ENCODE peak calls at places on chromosomes 7 and 10, in six cellular contexts. J, N, E, A, W and O are unnamed samples.

GRCh38 chr7:5510426-5511045 is 86.9 kb upstream of the TNRC18 start:
- DNase-seq in N (no peak), W (no peak), E (no peak), J (no peak), A (no peak), O (no peak)

GRCh38 chr7:48041665-48041995 is 6.3 kb downstream of the C7orf57 start:
- DNase-seq in J (no peak), A (no peak), E (no peak), W (no peak), N (no peak), O (no peak)

GRCh38 chr7:45394117-45394708 is 180.0 kb upstream of the ADCY1 start:
- DNase-seq in A (no peak), W (no peak), N (no peak), E (peak; percentile 1), J (no peak), O (no peak)

GRCh38 chr7:65254061-65254460 is 119.6 kb upstream of the ZNF92 start:
- DNase-seq in N (no peak), J (no peak), A (no peak), W (no peak), E (no peak), O (no peak)

GRCh38 chr7:116671681-116672595 is at the start of gene MET:
- DNase-seq in E (peak; percentile 86), N (no peak), A (peak; percentile 80), W (peak; percentile 98), J (no peak), O (peak; percentile 11)

GRCh38 chr7:139948167-139948566 is 114.6 kb downstream of the PARP12 start:
- DNase-seq in J (no peak), A (no peak), W (no peak), N (no peak), E (no peak), O (no peak)

GRCh38 chr7:17640730-17641377 is 299.4 kb downstream of the SNX13 start:
- DNase-seq in N (no peak), A (peak; percentile 23), J (peak; percentile 8), W (peak; percentile 76), E (peak; percentile 28), O (no peak)

GRCh38 chr10:60387531-60387930 is 2.1 kb downstream of the ANK3 start:
- DNase-seq in N (no peak), E (no peak), A (no peak), W (no peak), J (no peak), O (no peak)

GRCh38 chr10:78784454-78785414 is 284.0 kb upstream of the ZMIZ1 start:
- DNase-seq in J (no peak), A (no peak), N (no peak), W (no peak), E (no peak), O (no peak)

GRCh38 chr7:76063525-76063924 is 15.6 kb downstream of the MDH2 start:
- DNase-seq in A (no peak), W (no peak), N (no peak), E (peak; percentile 33), J (no peak), O (no peak)

GRCh38 chr7:103658055-103659010 is 212.3 kb upstream of the SLC26A5 start:
- DNase-seq in N (no peak), W (no peak), A (no peak), E (no peak), J (no peak), O (no peak)

GRCh38 chr7:100119701-100120517 is 475 bp downstream of the CNPY4 start:
- DNase-seq in J (peak; percentile 44), A (peak; percentile 86), N (peak; percentile 56), W (peak; percentile 41), E (peak; percentile 83), O (peak; percentile 79)

GRCh38 chr10:77240042-77240619 is 397.5 kb downstream of the KCNMA1 start:
- DNase-seq in A (no peak), J (no peak), E (no peak), W (no peak), N (no peak), O (no peak)

GRCh38 chr7:157475095-157475494 is 138.3 kb downstream of the DNAJB6 start:
- DNase-seq in A (no peak), J (no peak), W (no peak), N (no peak), E (peak; percentile 40), O (no peak)

GRCh38 chr7:24419070-24419469 is 135.1 kb downstream of the NPY start:
- DNase-seq in W (peak; percentile 5), A (no peak), E (peak; percentile 20), J (no peak), N (no peak), O (peak; percentile 10)

GRCh38 chr7:143284591-143285453 is at the start of gene TMEM139:
- DNase-seq in E (peak; percentile 81), W (peak; percentile 77), J (no peak), N (no peak), A (no peak), O (no peak)

GRCh38 chr10:43287056-43288007 is 20.5 kb upstream of the RASGEF1A start:
- DNase-seq in E (no peak), W (no peak), A (no peak), J (no peak), N (peak; percentile 16), O (peak; percentile 37)

GRCh38 chr7:134939136-134939535 is 47.2 kb upstream of the AGBL3 start:
- DNase-seq in A (no peak), J (no peak), E (no peak), N (no peak), W (peak; percentile 95), O (no peak)

GRCh38 chr10:3537518-3537917 is 247.5 kb downstream of the KLF6 start:
- DNase-seq in N (no peak), W (no peak), A (no peak), E (no peak), J (no peak), O (no peak)

GRCh38 chr7:106071356-106071998 is 40.6 kb downstream of the SYPL1 start:
- DNase-seq in J (no peak), E (peak; percentile 45), W (peak; percentile 86), A (peak; percentile 85), N (no peak), O (peak; percentile 72)

GRCh38 chr7:122166708-122167107 is 22.7 kb upstream of the AASS start:
- DNase-seq in J (no peak), A (no peak), N (no peak), E (no peak), W (peak; percentile 80), O (no peak)

GRCh38 chr10:101839421-101840063 is 4.1 kb downstream of the KCNIP2 start:
- DNase-seq in A (peak; percentile 87), W (peak; percentile 76), E (peak; percentile 95), N (peak; percentile 41), J (peak; percentile 47), O (no peak)

GRCh38 chr10:70664702-70665195 is 7.6 kb upstream of the ADAMTS14 start:
- DNase-seq in E (no peak), J (no peak), W (no peak), N (no peak), A (no peak), O (no peak)